ENCODE peak calls at places on chromosome 5, in five cellular contexts. G, J, E, H and X are unnamed samples.

GRCh38 chr5:161064297-161064696 is 212.3 kb upstream of the ATP10B start:
- DNase-seq in G (no peak), J (no peak), E (no peak), H (no peak), X (peak; percentile 3)

GRCh38 chr5:103800728-103801127 is 238.1 kb upstream of the NUDT12 start:
- DNase-seq in G (no peak), J (no peak), E (no peak), H (no peak), X (no peak)

GRCh38 chr5:155222393-155222792 is 208.8 kb downstream of the KIF4B start:
- DNase-seq in G (no peak), J (peak; percentile 29), E (no peak), H (no peak), X (no peak)

GRCh38 chr5:169831331-169831730 is 149.0 kb downstream of the INSYN2B start:
- DNase-seq in G (no peak), J (no peak), E (no peak), H (no peak), X (no peak)

GRCh38 chr5:31382051-31382878 is 149.6 kb downstream of the DROSHA start:
- DNase-seq in G (no peak), J (no peak), E (no peak), H (no peak), X (no peak)

GRCh38 chr5:108266235-108266634 is 115.7 kb downstream of the FBXL17 start:
- DNase-seq in G (no peak), J (no peak), E (no peak), H (no peak), X (no peak)

GRCh38 chr5:66239034-66239433 is 94.9 kb downstream of the SREK1 start:
- DNase-seq in G (peak; percentile 33), J (no peak), E (no peak), H (no peak), X (peak; percentile 30)

GRCh38 chr5:98827161-98827560 is 53.7 kb downstream of the RGMB start:
- DNase-seq in G (peak; percentile 57), J (no peak), E (no peak), H (peak; percentile 49), X (peak; percentile 48)

GRCh38 chr5:142819816-142820215 is 49.6 kb downstream of the ARHGAP26 start:
- DNase-seq in G (peak; percentile 69), J (no peak), E (no peak), H (no peak), X (no peak)

GRCh38 chr5:60018091-60018490 is 124.6 kb upstream of the PDE4D start:
- DNase-seq in G (no peak), J (no peak), E (no peak), H (no peak), X (no peak)

GRCh38 chr5:135635471-135635870 is 56.7 kb upstream of the CXCL14 start:
- DNase-seq in G (no peak), J (no peak), E (no peak), H (no peak), X (no peak)
- H3K27me3 ChIP-seq in G (peaks cover 68% of the 10 kb centered on the region), J (no peaks in the 10 kb centered on the region), E (peaks cover 17% of the 10 kb centered on the region), H (no peaks in the 10 kb centered on the region), X (no peaks in the 10 kb centered on the region)

GRCh38 chr5:132812949-132813598 is at the start of gene SOWAHA:
- DNase-seq in G (no peak), J (no peak), E (no peak), H (no peak), X (peak; percentile 86)

GRCh38 chr5:132815454-132815853 is 2.4 kb downstream of the SOWAHA start:
- DNase-seq in G (no peak), J (no peak), E (no peak), H (no peak), X (no peak)

GRCh38 chr5:132813599-132814440 is 718 bp downstream of the SOWAHA start:
- DNase-seq in G (no peak), J (no peak), E (no peak), H (peak; percentile 21), X (peak; percentile 90)

GRCh38 chr5:132816083-132816482 is 3.0 kb downstream of the SOWAHA start:
- DNase-seq in G (no peak), J (no peak), E (no peak), H (no peak), X (no peak)

DNA sequence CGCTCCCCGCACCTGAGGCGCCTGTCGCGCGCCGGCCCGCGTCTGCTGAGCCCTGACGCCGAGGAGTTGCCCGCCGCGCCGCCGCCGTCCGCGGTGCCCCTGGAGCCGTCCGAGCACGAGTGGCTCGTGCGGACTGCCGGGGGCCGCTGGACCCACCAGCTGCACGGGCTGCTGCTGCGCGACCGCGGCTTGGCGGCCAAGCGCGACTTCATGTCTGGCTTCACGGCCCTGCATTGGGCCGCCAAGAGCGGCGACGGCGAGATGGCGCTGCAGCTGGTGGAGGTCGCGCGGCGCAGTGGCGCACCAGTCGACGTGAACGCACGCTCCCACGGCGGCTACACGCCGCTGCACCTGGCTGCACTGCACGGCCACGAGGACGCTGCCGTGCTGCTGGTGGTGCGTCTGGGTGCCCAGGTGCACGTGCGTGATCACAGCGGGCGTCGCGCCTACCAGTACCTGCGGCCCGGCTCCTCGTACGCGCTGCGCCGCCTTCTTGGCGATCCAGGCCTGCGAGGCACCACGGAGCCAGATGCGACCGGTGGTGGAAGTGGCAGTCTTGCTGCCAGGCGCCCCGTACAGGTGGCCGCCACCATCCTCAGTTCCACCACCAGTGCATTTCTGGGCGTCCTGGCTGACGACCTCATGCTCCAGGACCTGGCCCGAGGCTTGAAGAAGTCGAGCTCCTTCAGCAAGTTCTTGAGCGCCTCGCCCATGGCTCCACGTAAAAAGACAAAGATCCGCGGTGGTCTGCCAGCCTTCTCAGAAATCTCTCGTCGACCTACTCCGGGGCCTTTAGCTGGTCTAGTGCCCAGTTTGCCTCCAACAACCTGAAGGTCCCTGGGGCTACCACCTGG is 1.6 kb downstream of the SOWAHA start:
- DNase-seq in G (no peak), J (no peak), E (no peak), H (no peak), X (no peak)
- H3K27me3 ChIP-seq in G (no peaks in the 10 kb centered on the region), J (peaks cover 15% of the 10 kb centered on the region), E (peaks cover 62% of the 10 kb centered on the region), H (peaks cover 15% of the 10 kb centered on the region), X (peaks cover 47% of the 10 kb centered on the region)

GRCh38 chr5:37833990-37834389 is 5.9 kb downstream of the GDNF start:
- DNase-seq in G (no peak), J (no peak), E (no peak), H (no peak), X (no peak)

GRCh38 chr5:37836173-37837100 is 3.4 kb downstream of the GDNF start:
- DNase-seq in G (no peak), J (no peak), E (no peak), H (peak; percentile 16), X (peak; percentile 84)

GRCh38 chr5:37837101-37838032 is 2.5 kb downstream of the GDNF start:
- DNase-seq in G (no peak), J (peak; percentile 70), E (peak; percentile 59), H (peak; percentile 57), X (peak; percentile 83)

GRCh38 chr5:37835400-37835973 is 4.4 kb downstream of the GDNF start:
- DNase-seq in G (no peak), J (no peak), E (no peak), H (no peak), X (peak; percentile 42)

GRCh38 chr5:37834542-37835399 is 5.1 kb downstream of the GDNF start:
- DNase-seq in G (no peak), J (no peak), E (no peak), H (no peak), X (peak; percentile 84)
- H3K27me3 ChIP-seq in G (peaks cover 26% of the 10 kb centered on the region), J (peaks cover 58% of the 10 kb centered on the region), E (peaks cover 91% of the 10 kb centered on the region), H (peaks cover 76% of the 10 kb centered on the region), X (peaks cover 71% of the 10 kb centered on the region)

DNA sequence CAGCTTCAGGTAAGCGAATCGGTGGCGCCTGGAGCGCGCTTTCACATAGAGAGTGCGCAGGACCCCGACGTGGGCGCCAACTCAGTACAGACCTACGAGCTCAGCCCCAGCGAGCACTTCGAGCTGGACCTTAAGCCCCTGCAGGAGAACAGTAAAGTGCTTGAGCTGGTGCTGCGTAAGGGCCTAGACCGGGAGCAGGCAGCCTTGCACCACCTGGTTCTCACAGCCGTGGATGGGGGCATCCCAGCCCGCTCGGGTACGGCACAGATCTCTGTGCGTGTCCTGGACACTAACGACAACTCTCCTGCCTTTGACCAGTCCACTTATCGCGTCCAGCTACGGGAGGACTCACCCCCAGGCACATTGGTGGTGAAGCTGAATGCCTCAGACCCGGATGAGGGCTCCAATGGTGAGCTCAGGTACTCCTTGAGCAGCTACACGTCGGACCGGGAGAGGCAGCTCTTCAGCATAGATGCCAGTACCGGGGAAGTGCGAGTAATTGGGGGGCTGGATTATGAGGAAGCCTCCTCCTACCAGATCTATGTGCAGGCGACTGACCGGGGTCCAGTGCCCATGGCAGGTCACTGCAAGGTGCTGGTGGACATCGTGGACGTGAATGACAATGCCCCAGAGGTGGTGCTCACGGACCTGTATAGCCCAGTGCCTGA is 1.1 kb downstream of the PCDHAC2 start:
- DNase-seq in G (no peak), J (no peak), E (no peak), H (peak; percentile 3), X (peak; percentile 19)
- H3K27me3 ChIP-seq in G (no peaks in the 10 kb centered on the region), J (peaks cover 16% of the 10 kb centered on the region), E (peaks cover 35% of the 10 kb centered on the region), H (peaks cover 10% of the 10 kb centered on the region), X (peaks cover 15% of the 10 kb centered on the region)